ENCODE peak calls at places on chromosomes 3 and 15, in six cellular contexts. T, F, V, X, M and J are unnamed samples.

GRCh38 chr3:133956333-133956732 is 60.7 kb upstream of the RAB6B start:
- DNase-seq in T (no peak), F (no peak), V (no peak), X (peak), M (peak), J (no peak)

GRCh38 chr3:57354768-57355167 is 62.3 kb upstream of the ASB14 start:
- DNase-seq in T (no peak), F (no peak), V (no peak), X (no peak), M (no peak), J (no peak)

GRCh38 chr3:195906865-195907729 is 1.3 kb downstream of the TNK2 start:
- DNase-seq in T (peak), F (no peak), V (no peak), X (no peak), M (no peak), J (no peak)

GRCh38 chr15:98865397-98866339 is 141.9 kb downstream of the PGPEP1L start:
- DNase-seq in T (peak), F (no peak), V (peak), X (no peak), M (no peak), J (peak)

GRCh38 chr3:183070892-183071291 is 28.4 kb downstream of the MCCC1 start:
- DNase-seq in T (no peak), F (no peak), V (no peak), X (no peak), M (no peak), J (no peak)

GRCh38 chr15:27061739-27062138 is 90.8 kb downstream of the GABRG3 start:
- DNase-seq in T (no peak), F (no peak), V (no peak), X (no peak), M (no peak), J (no peak)

GRCh38 chr3:87035339-87035738 is 44.4 kb upstream of the VGLL3 start:
- DNase-seq in T (no peak), F (no peak), V (no peak), X (no peak), M (no peak), J (no peak)

GRCh38 chr3:159418571-159419526 is 569.8 kb upstream of the IL12A start:
- DNase-seq in T (no peak), F (peak), V (peak), X (no peak), M (no peak), J (no peak)

GRCh38 chr3:179956416-179956830 is 80.3 kb downstream of the PEX5L start:
- DNase-seq in T (no peak), F (no peak), V (no peak), X (no peak), M (no peak), J (no peak)

GRCh38 chr15:71050461-71050860 is 64.8 kb upstream of the THSD4 start:
- DNase-seq in T (no peak), F (no peak), V (no peak), X (no peak), M (no peak), J (no peak)

GRCh38 chr15:78685925-78686324 is 44.9 kb upstream of the CHRNB4 start:
- DNase-seq in T (no peak), F (no peak), V (no peak), X (no peak), M (no peak), J (no peak)

GRCh38 chr3:42476225-42477160 is 25.9 kb upstream of the VIPR1 start:
- DNase-seq in T (no peak), F (no peak), V (no peak), X (no peak), M (no peak), J (no peak)

GRCh38 chr3:36477655-36478054 is 97.4 kb downstream of the STAC start:
- DNase-seq in T (no peak), F (no peak), V (no peak), X (no peak), M (no peak), J (no peak)

GRCh38 chr3:50370594-50370993 is 11.3 kb upstream of the TMEM115 start:
- DNase-seq in T (no peak), F (no peak), V (peak), X (no peak), M (peak), J (no peak)

GRCh38 chr3:14374444-14374883 is 27.9 kb upstream of the SLC6A6 start:
- DNase-seq in T (no peak), F (no peak), V (no peak), X (no peak), M (peak), J (no peak)

GRCh38 chr3:46750555-46751038 is 32.9 kb upstream of the PRSS50 start:
- DNase-seq in T (no peak), F (no peak), V (no peak), X (no peak), M (no peak), J (no peak)

GRCh38 chr3:121155023-121155422 is 247.0 kb downstream of the STXBP5L start:
- DNase-seq in T (no peak), F (no peak), V (peak), X (no peak), M (no peak), J (no peak)

GRCh38 chr3:112587336-112587735 is 25.5 kb downstream of the SLC35A5 start:
- DNase-seq in T (no peak), F (no peak), V (peak), X (no peak), M (no peak), J (no peak)

GRCh38 chr3:182212479-182213076 is 500.9 kb downstream of the SOX2 start:
- DNase-seq in T (no peak), F (no peak), V (peak), X (peak), M (no peak), J (peak)

GRCh38 chr15:39028069-39028468 is 463.5 kb upstream of the RASGRP1 start:
- DNase-seq in T (no peak), F (no peak), V (peak), X (no peak), M (no peak), J (no peak)

GRCh38 chr15:25251700-25252390 is 187.0 kb downstream of the UBE3A start:
- DNase-seq in T (no peak), F (no peak), V (no peak), X (no peak), M (no peak), J (no peak)

GRCh38 chr3:16179771-16180736 is 5.6 kb downstream of the GALNT15 start:
- DNase-seq in T (no peak), F (no peak), V (peak), X (no peak), M (no peak), J (no peak)

GRCh38 chr3:123039178-123039577 is 11.6 kb upstream of the SEMA5B start:
- DNase-seq in T (no peak), F (no peak), V (no peak), X (peak), M (no peak), J (no peak)